ENCODE peak calls at places on chromosomes 6 and 20, in four cellular contexts. P, D, F and B are unnamed samples.

GRCh38 chr6:135936606-135937005 is 85.1 kb downstream of the PDE7B start:
- DNase-seq in P (no peak), D (peak), F (no peak), B (peak)

GRCh38 chr6:108238321-108238720 is 22.5 kb downstream of the SNX3 start:
- DNase-seq in D (no peak), P (no peak), F (no peak), B (no peak)

GRCh38 chr6:168163096-168163731 is 84.2 kb upstream of the FRMD1 start:
- DNase-seq in P (no peak), F (peak), D (peak), B (peak)

GRCh38 chr6:14290448-14291388 is 173.1 kb downstream of the CD83 start:
- DNase-seq in F (no peak), P (no peak), D (no peak), B (no peak)

GRCh38 chr6:7136859-7137334 is 29.1 kb downstream of the RREB1 start:
- DNase-seq in F (no peak), P (no peak), D (no peak), B (no peak)

GRCh38 chr6:108251252-108251651 is 9.6 kb downstream of the SNX3 start:
- DNase-seq in D (no peak), F (no peak), P (no peak), B (peak)

GRCh38 chr6:137816133-137816579 is 50.9 kb upstream of the TNFAIP3 start:
- DNase-seq in D (peak), P (no peak), F (no peak), B (no peak)

GRCh38 chr20:3471397-3472021 is 691 bp downstream of the ATRN start:
- DNase-seq in P (no peak), F (no peak), D (no peak), B (no peak)

GRCh38 chr6:1787894-1788293 is 178.2 kb downstream of the FOXC1 start:
- DNase-seq in P (no peak), F (no peak), D (peak), B (peak)

GRCh38 chr6:7341989-7342742 is 29.2 kb upstream of the SSR1 start:
- DNase-seq in P (no peak), F (no peak), D (no peak), B (peak)

GRCh38 chr6:106360989-106361430 is 493 bp downstream of the CRYBG1 start:
- DNase-seq in D (no peak), P (no peak), F (no peak), B (no peak)

GRCh38 chr6:38997128-38997761 is 51.3 kb upstream of the GLP1R start:
- DNase-seq in P (no peak), F (no peak), D (peak), B (peak)

GRCh38 chr20:50754420-50754819 is 23.0 kb downstream of the PARD6B start:
- DNase-seq in P (no peak), F (no peak), D (no peak), B (no peak)

GRCh38 chr20:32344835-32345506 is 13.2 kb upstream of the ASXL1 start:
- DNase-seq in D (no peak), F (no peak), P (no peak), B (no peak)

GRCh38 chr6:7045746-7046145 is 62.0 kb upstream of the RREB1 start:
- DNase-seq in P (no peak), F (no peak), D (no peak), B (no peak)

GRCh38 chr6:100347901-100348550 is 116.7 kb downstream of the SIM1 start:
- DNase-seq in P (no peak), D (peak), F (no peak), B (peak)

GRCh38 chr6:75206338-75207210 is 721 bp upstream of the COL12A1 start:
- DNase-seq in D (peak), F (no peak), P (peak), B (no peak)

GRCh38 chr20:36084897-36085617 is 69.5 kb upstream of the EPB41L1 start:
- DNase-seq in P (no peak), D (peak), F (no peak), B (peak)

GRCh38 chr6:36422714-36423100 is 19.9 kb downstream of the PXT1 start:
- DNase-seq in D (no peak), P (no peak), F (no peak), B (no peak)

GRCh38 chr20:11387189-11387754 is 530.4 kb upstream of the BTBD3 start:
- DNase-seq in F (no peak), D (peak), P (no peak), B (peak)

GRCh38 chr6:40195751-40196518 is 261.7 kb upstream of the MOCS1 start:
- DNase-seq in P (no peak), D (no peak), F (no peak), B (no peak)